ENCODE peak calls at places on chromosome 21, in nine cellular contexts. One of them, this sample, is unnamed.

GRCh38 chr21:32366191-32366590 is 26.6 kb downstream of the URB1 start:
- DNase-seq in left cardiac atrium: no peak
- DNase-seq in stimulated activated CD4-positive, alpha-beta T cell treated with anti-CD3 and anti-CD28 coated beads, Interleukin-1b, Interleukin-23, amount 100 ng/mL, for 48 hours: no peak
- DNase-seq in AG09319: no peak
- DNase-seq in NCI-H2029: no peak
- DNase-seq in kidney tubule cell: no peak
- DNase-seq in substantia nigra: no peak
- DNase-seq in Calu3: no peak
- DNase-seq in fibroblast of villous mesenchyme: no peak
- DNase-seq in this sample: no peak

GRCh38 chr21:37153935-37154350 is 80.9 kb downstream of the TTC3 start:
- DNase-seq in left cardiac atrium: no peak
- DNase-seq in stimulated activated CD4-positive, alpha-beta T cell treated with anti-CD3 and anti-CD28 coated beads, Interleukin-1b, Interleukin-23, amount 100 ng/mL, for 48 hours: no peak
- DNase-seq in AG09319: no peak
- DNase-seq in NCI-H2029: no peak
- DNase-seq in kidney tubule cell: no peak
- DNase-seq in substantia nigra: no peak
- DNase-seq in Calu3: no peak
- DNase-seq in fibroblast of villous mesenchyme: peak; percentile 98
- DNase-seq in this sample: no peak

GRCh38 chr21:45306832-45307571 is 19.3 kb upstream of the POFUT2 start:
- DNase-seq in left cardiac atrium: peak; percentile 90
- DNase-seq in stimulated activated CD4-positive, alpha-beta T cell treated with anti-CD3 and anti-CD28 coated beads, Interleukin-1b, Interleukin-23, amount 100 ng/mL, for 48 hours: no peak
- DNase-seq in AG09319: no peak
- DNase-seq in NCI-H2029: no peak
- DNase-seq in kidney tubule cell: peak; percentile 59
- DNase-seq in substantia nigra: peak; percentile 88
- DNase-seq in Calu3: peak; percentile 68
- DNase-seq in fibroblast of villous mesenchyme: peak; percentile 96
- DNase-seq in this sample: peak; percentile 86

GRCh38 chr21:41662761-41663160 is 104.1 kb downstream of the RIPK4 start:
- DNase-seq in left cardiac atrium: no peak
- DNase-seq in stimulated activated CD4-positive, alpha-beta T cell treated with anti-CD3 and anti-CD28 coated beads, Interleukin-1b, Interleukin-23, amount 100 ng/mL, for 48 hours: no peak
- DNase-seq in AG09319: no peak
- DNase-seq in NCI-H2029: no peak
- DNase-seq in kidney tubule cell: no peak
- DNase-seq in substantia nigra: no peak
- DNase-seq in Calu3: no peak
- DNase-seq in fibroblast of villous mesenchyme: no peak
- DNase-seq in this sample: no peak

GRCh38 chr21:32717851-32718316 is 9.9 kb downstream of the SYNJ1 start:
- DNase-seq in left cardiac atrium: no peak
- DNase-seq in stimulated activated CD4-positive, alpha-beta T cell treated with anti-CD3 and anti-CD28 coated beads, Interleukin-1b, Interleukin-23, amount 100 ng/mL, for 48 hours: no peak
- DNase-seq in AG09319: no peak
- DNase-seq in NCI-H2029: no peak
- DNase-seq in kidney tubule cell: peak; percentile 60
- DNase-seq in substantia nigra: no peak
- DNase-seq in Calu3: no peak
- DNase-seq in fibroblast of villous mesenchyme: peak; percentile 85
- DNase-seq in this sample: no peak

GRCh38 chr21:34983680-34984086 is 65.4 kb downstream of the RUNX1 start:
- DNase-seq in left cardiac atrium: no peak
- DNase-seq in stimulated activated CD4-positive, alpha-beta T cell treated with anti-CD3 and anti-CD28 coated beads, Interleukin-1b, Interleukin-23, amount 100 ng/mL, for 48 hours: peak; percentile 80
- DNase-seq in AG09319: no peak
- DNase-seq in NCI-H2029: no peak
- DNase-seq in kidney tubule cell: peak; percentile 85
- DNase-seq in substantia nigra: no peak
- DNase-seq in Calu3: no peak
- DNase-seq in fibroblast of villous mesenchyme: no peak
- DNase-seq in this sample: no peak

GRCh38 chr21:39660191-39660590 is 47.5 kb downstream of the B3GALT5 start:
- DNase-seq in left cardiac atrium: peak; percentile 53
- DNase-seq in stimulated activated CD4-positive, alpha-beta T cell treated with anti-CD3 and anti-CD28 coated beads, Interleukin-1b, Interleukin-23, amount 100 ng/mL, for 48 hours: no peak
- DNase-seq in AG09319: no peak
- DNase-seq in NCI-H2029: peak; percentile 96
- DNase-seq in kidney tubule cell: no peak
- DNase-seq in substantia nigra: peak; percentile 17
- DNase-seq in Calu3: no peak
- DNase-seq in fibroblast of villous mesenchyme: peak; percentile 83
- DNase-seq in this sample: peak; percentile 35

GRCh38 chr21:42973309-42973990 is 912 bp upstream of the PKNOX1 start:
- DNase-seq in left cardiac atrium: no peak
- DNase-seq in stimulated activated CD4-positive, alpha-beta T cell treated with anti-CD3 and anti-CD28 coated beads, Interleukin-1b, Interleukin-23, amount 100 ng/mL, for 48 hours: peak; percentile 5
- DNase-seq in AG09319: no peak
- DNase-seq in NCI-H2029: no peak
- DNase-seq in kidney tubule cell: no peak
- DNase-seq in substantia nigra: no peak
- DNase-seq in Calu3: no peak
- DNase-seq in fibroblast of villous mesenchyme: no peak
- DNase-seq in this sample: no peak

GRCh38 chr21:35303085-35303484 is 254.0 kb upstream of the RUNX1 start:
- DNase-seq in left cardiac atrium: no peak
- DNase-seq in stimulated activated CD4-positive, alpha-beta T cell treated with anti-CD3 and anti-CD28 coated beads, Interleukin-1b, Interleukin-23, amount 100 ng/mL, for 48 hours: no peak
- DNase-seq in AG09319: no peak
- DNase-seq in NCI-H2029: peak; percentile 7
- DNase-seq in kidney tubule cell: peak; percentile 97
- DNase-seq in substantia nigra: no peak
- DNase-seq in Calu3: no peak
- DNase-seq in fibroblast of villous mesenchyme: peak; percentile 89
- DNase-seq in this sample: no peak

GRCh38 chr21:27700974-27701614 is 734.2 kb upstream of the ADAMTS5 start:
- DNase-seq in left cardiac atrium: peak; percentile 89
- DNase-seq in stimulated activated CD4-positive, alpha-beta T cell treated with anti-CD3 and anti-CD28 coated beads, Interleukin-1b, Interleukin-23, amount 100 ng/mL, for 48 hours: peak; percentile 57
- DNase-seq in AG09319: peak; percentile 71
- DNase-seq in NCI-H2029: no peak
- DNase-seq in kidney tubule cell: peak; percentile 87
- DNase-seq in substantia nigra: peak; percentile 76
- DNase-seq in Calu3: peak; percentile 77
- DNase-seq in fibroblast of villous mesenchyme: peak; percentile 90
- DNase-seq in this sample: peak; percentile 83

GRCh38 chr21:45568383-45568782 is 26.1 kb upstream of the SLC19A1 start:
- DNase-seq in left cardiac atrium: no peak
- DNase-seq in stimulated activated CD4-positive, alpha-beta T cell treated with anti-CD3 and anti-CD28 coated beads, Interleukin-1b, Interleukin-23, amount 100 ng/mL, for 48 hours: no peak
- DNase-seq in AG09319: no peak
- DNase-seq in NCI-H2029: no peak
- DNase-seq in kidney tubule cell: no peak
- DNase-seq in substantia nigra: no peak
- DNase-seq in Calu3: no peak
- DNase-seq in fibroblast of villous mesenchyme: peak; percentile 46
- DNase-seq in this sample: no peak

GRCh38 chr21:28822882-28823335 is 169.8 kb downstream of the LTN1 start:
- DNase-seq in left cardiac atrium: no peak
- DNase-seq in stimulated activated CD4-positive, alpha-beta T cell treated with anti-CD3 and anti-CD28 coated beads, Interleukin-1b, Interleukin-23, amount 100 ng/mL, for 48 hours: no peak
- DNase-seq in AG09319: peak; percentile 43
- DNase-seq in NCI-H2029: no peak
- DNase-seq in kidney tubule cell: peak; percentile 3
- DNase-seq in substantia nigra: no peak
- DNase-seq in Calu3: no peak
- DNase-seq in fibroblast of villous mesenchyme: peak; percentile 94
- DNase-seq in this sample: no peak

GRCh38 chr21:45074818-45075605 is 632 bp downstream of the ADARB1 start:
- DNase-seq in left cardiac atrium: no peak
- DNase-seq in stimulated activated CD4-positive, alpha-beta T cell treated with anti-CD3 and anti-CD28 coated beads, Interleukin-1b, Interleukin-23, amount 100 ng/mL, for 48 hours: peak; percentile 33
- DNase-seq in AG09319: no peak
- DNase-seq in NCI-H2029: no peak
- DNase-seq in kidney tubule cell: peak; percentile 53
- DNase-seq in substantia nigra: peak; percentile 58
- DNase-seq in Calu3: peak; percentile 21
- DNase-seq in fibroblast of villous mesenchyme: peak; percentile 43
- DNase-seq in this sample: no peak

GRCh38 chr21:31446206-31446900 is 102.3 kb upstream of the TIAM1 start:
- DNase-seq in left cardiac atrium: no peak
- DNase-seq in stimulated activated CD4-positive, alpha-beta T cell treated with anti-CD3 and anti-CD28 coated beads, Interleukin-1b, Interleukin-23, amount 100 ng/mL, for 48 hours: no peak
- DNase-seq in AG09319: no peak
- DNase-seq in NCI-H2029: no peak
- DNase-seq in kidney tubule cell: no peak
- DNase-seq in substantia nigra: no peak
- DNase-seq in Calu3: no peak
- DNase-seq in fibroblast of villous mesenchyme: no peak
- DNase-seq in this sample: no peak

GRCh38 chr21:35953570-35953969 is 106.8 kb downstream of the SETD4 start:
- DNase-seq in left cardiac atrium: no peak
- DNase-seq in stimulated activated CD4-positive, alpha-beta T cell treated with anti-CD3 and anti-CD28 coated beads, Interleukin-1b, Interleukin-23, amount 100 ng/mL, for 48 hours: no peak
- DNase-seq in AG09319: no peak
- DNase-seq in NCI-H2029: peak; percentile 18
- DNase-seq in kidney tubule cell: peak; percentile 24
- DNase-seq in substantia nigra: no peak
- DNase-seq in Calu3: no peak
- DNase-seq in fibroblast of villous mesenchyme: no peak
- DNase-seq in this sample: no peak

GRCh38 chr21:42218836-42219605 is at the start of gene ABCG1:
- DNase-seq in left cardiac atrium: peak; percentile 44
- DNase-seq in stimulated activated CD4-positive, alpha-beta T cell treated with anti-CD3 and anti-CD28 coated beads, Interleukin-1b, Interleukin-23, amount 100 ng/mL, for 48 hours: peak; percentile 34
- DNase-seq in AG09319: no peak
- DNase-seq in NCI-H2029: peak; percentile 34
- DNase-seq in kidney tubule cell: no peak
- DNase-seq in substantia nigra: peak; percentile 83
- DNase-seq in Calu3: peak; percentile 24
- DNase-seq in fibroblast of villous mesenchyme: no peak
- DNase-seq in this sample: peak; percentile 54

GRCh38 chr21:43318841-43319781 is 107.8 kb downstream of the SIK1 start:
- DNase-seq in left cardiac atrium: peak; percentile 62
- DNase-seq in stimulated activated CD4-positive, alpha-beta T cell treated with anti-CD3 and anti-CD28 coated beads, Interleukin-1b, Interleukin-23, amount 100 ng/mL, for 48 hours: no peak
- DNase-seq in AG09319: no peak
- DNase-seq in NCI-H2029: no peak
- DNase-seq in kidney tubule cell: no peak
- DNase-seq in substantia nigra: peak; percentile 46
- DNase-seq in Calu3: no peak
- DNase-seq in fibroblast of villous mesenchyme: peak; percentile 74
- DNase-seq in this sample: no peak

GRCh38 chr21:36994501-36995189 is 11.9 kb upstream of the RIPPLY3 start:
- DNase-seq in left cardiac atrium: no peak
- DNase-seq in stimulated activated CD4-positive, alpha-beta T cell treated with anti-CD3 and anti-CD28 coated beads, Interleukin-1b, Interleukin-23, amount 100 ng/mL, for 48 hours: peak; percentile 52
- DNase-seq in AG09319: no peak
- DNase-seq in NCI-H2029: no peak
- DNase-seq in kidney tubule cell: peak; percentile 38
- DNase-seq in substantia nigra: no peak
- DNase-seq in Calu3: no peak
- DNase-seq in fibroblast of villous mesenchyme: no peak
- DNase-seq in this sample: no peak

GRCh38 chr21:36613064-36613463 is 85.9 kb upstream of the SIM2 start:
- DNase-seq in left cardiac atrium: no peak
- DNase-seq in stimulated activated CD4-positive, alpha-beta T cell treated with anti-CD3 and anti-CD28 coated beads, Interleukin-1b, Interleukin-23, amount 100 ng/mL, for 48 hours: no peak
- DNase-seq in AG09319: no peak
- DNase-seq in NCI-H2029: no peak
- DNase-seq in kidney tubule cell: peak; percentile 40
- DNase-seq in substantia nigra: no peak
- DNase-seq in Calu3: no peak
- DNase-seq in fibroblast of villous mesenchyme: no peak
- DNase-seq in this sample: no peak

GRCh38 chr21:42149656-42150457 is 69.1 kb upstream of the ABCG1 start:
- DNase-seq in left cardiac atrium: no peak
- DNase-seq in stimulated activated CD4-positive, alpha-beta T cell treated with anti-CD3 and anti-CD28 coated beads, Interleukin-1b, Interleukin-23, amount 100 ng/mL, for 48 hours: no peak
- DNase-seq in AG09319: no peak
- DNase-seq in NCI-H2029: no peak
- DNase-seq in kidney tubule cell: no peak
- DNase-seq in substantia nigra: no peak
- DNase-seq in Calu3: no peak
- DNase-seq in fibroblast of villous mesenchyme: no peak
- DNase-seq in this sample: no peak

GRCh38 chr21:25107708-25108107 is 499.6 kb downstream of the MRPL39 start:
- DNase-seq in left cardiac atrium: no peak
- DNase-seq in stimulated activated CD4-positive, alpha-beta T cell treated with anti-CD3 and anti-CD28 coated beads, Interleukin-1b, Interleukin-23, amount 100 ng/mL, for 48 hours: no peak
- DNase-seq in AG09319: peak; percentile 7
- DNase-seq in NCI-H2029: no peak
- DNase-seq in kidney tubule cell: peak; percentile 90
- DNase-seq in substantia nigra: no peak
- DNase-seq in Calu3: no peak
- DNase-seq in fibroblast of villous mesenchyme: peak; percentile 4
- DNase-seq in this sample: no peak

GRCh38 chr21:25964009-25964408 is 206.6 kb downstream of the APP start:
- DNase-seq in left cardiac atrium: no peak
- DNase-seq in stimulated activated CD4-positive, alpha-beta T cell treated with anti-CD3 and anti-CD28 coated beads, Interleukin-1b, Interleukin-23, amount 100 ng/mL, for 48 hours: no peak
- DNase-seq in AG09319: no peak
- DNase-seq in NCI-H2029: no peak
- DNase-seq in kidney tubule cell: peak; percentile 58
- DNase-seq in substantia nigra: no peak
- DNase-seq in Calu3: no peak
- DNase-seq in fibroblast of villous mesenchyme: no peak
- DNase-seq in this sample: no peak

GRCh38 chr21:34595457-34595856 is 19.5 kb downstream of the RCAN1 start:
- DNase-seq in left cardiac atrium: no peak
- DNase-seq in stimulated activated CD4-positive, alpha-beta T cell treated with anti-CD3 and anti-CD28 coated beads, Interleukin-1b, Interleukin-23, amount 100 ng/mL, for 48 hours: no peak
- DNase-seq in AG09319: no peak
- DNase-seq in NCI-H2029: no peak
- DNase-seq in kidney tubule cell: peak; percentile 8
- DNase-seq in substantia nigra: peak; percentile 66
- DNase-seq in Calu3: no peak
- DNase-seq in fibroblast of villous mesenchyme: no peak
- DNase-seq in this sample: no peak

GRCh38 chr21:26164311-26164710 is 6.3 kb downstream of the APP start:
- DNase-seq in left cardiac atrium: no peak
- DNase-seq in stimulated activated CD4-positive, alpha-beta T cell treated with anti-CD3 and anti-CD28 coated beads, Interleukin-1b, Interleukin-23, amount 100 ng/mL, for 48 hours: no peak
- DNase-seq in AG09319: no peak
- DNase-seq in NCI-H2029: no peak
- DNase-seq in kidney tubule cell: peak; percentile 81
- DNase-seq in substantia nigra: peak; percentile 20
- DNase-seq in Calu3: peak; percentile 34
- DNase-seq in fibroblast of villous mesenchyme: no peak
- DNase-seq in this sample: no peak

GRCh38 chr21:45262041-45262581 is 25.6 kb downstream of the POFUT2 start:
- DNase-seq in left cardiac atrium: no peak
- DNase-seq in stimulated activated CD4-positive, alpha-beta T cell treated with anti-CD3 and anti-CD28 coated beads, Interleukin-1b, Interleukin-23, amount 100 ng/mL, for 48 hours: no peak
- DNase-seq in AG09319: no peak
- DNase-seq in NCI-H2029: no peak
- DNase-seq in kidney tubule cell: no peak
- DNase-seq in substantia nigra: no peak
- DNase-seq in Calu3: no peak
- DNase-seq in fibroblast of villous mesenchyme: no peak
- DNase-seq in this sample: no peak

GRCh38 chr21:14523234-14523633 is 22.9 kb downstream of the SAMSN1 start:
- DNase-seq in left cardiac atrium: no peak
- DNase-seq in stimulated activated CD4-positive, alpha-beta T cell treated with anti-CD3 and anti-CD28 coated beads, Interleukin-1b, Interleukin-23, amount 100 ng/mL, for 48 hours: peak; percentile 48
- DNase-seq in AG09319: no peak
- DNase-seq in NCI-H2029: no peak
- DNase-seq in kidney tubule cell: peak; percentile 9
- DNase-seq in substantia nigra: no peak
- DNase-seq in Calu3: no peak
- DNase-seq in fibroblast of villous mesenchyme: no peak
- DNase-seq in this sample: no peak

GRCh38 chr21:36454079-36454478 is 25.8 kb downstream of the CLDN14 start:
- DNase-seq in left cardiac atrium: no peak
- DNase-seq in stimulated activated CD4-positive, alpha-beta T cell treated with anti-CD3 and anti-CD28 coated beads, Interleukin-1b, Interleukin-23, amount 100 ng/mL, for 48 hours: no peak
- DNase-seq in AG09319: no peak
- DNase-seq in NCI-H2029: no peak
- DNase-seq in kidney tubule cell: peak; percentile 73
- DNase-seq in substantia nigra: no peak
- DNase-seq in Calu3: peak; percentile 40
- DNase-seq in fibroblast of villous mesenchyme: no peak
- DNase-seq in this sample: no peak

GRCh38 chr21:42079939-42080787 is 9.0 kb downstream of the UMODL1 start:
- DNase-seq in left cardiac atrium: no peak
- DNase-seq in stimulated activated CD4-positive, alpha-beta T cell treated with anti-CD3 and anti-CD28 coated beads, Interleukin-1b, Interleukin-23, amount 100 ng/mL, for 48 hours: no peak
- DNase-seq in AG09319: no peak
- DNase-seq in NCI-H2029: no peak
- DNase-seq in kidney tubule cell: no peak
- DNase-seq in substantia nigra: no peak
- DNase-seq in Calu3: no peak
- DNase-seq in fibroblast of villous mesenchyme: no peak
- DNase-seq in this sample: no peak

GRCh38 chr21:45448810-45449657 is 44.1 kb downstream of the COL18A1 start:
- DNase-seq in left cardiac atrium: peak; percentile 21
- DNase-seq in stimulated activated CD4-positive, alpha-beta T cell treated with anti-CD3 and anti-CD28 coated beads, Interleukin-1b, Interleukin-23, amount 100 ng/mL, for 48 hours: no peak
- DNase-seq in AG09319: no peak
- DNase-seq in NCI-H2029: no peak
- DNase-seq in kidney tubule cell: no peak
- DNase-seq in substantia nigra: peak; percentile 33
- DNase-seq in Calu3: no peak
- DNase-seq in fibroblast of villous mesenchyme: no peak
- DNase-seq in this sample: no peak

GRCh38 chr21:36321325-36322082 is 1.5 kb downstream of the MORC3 start:
- DNase-seq in left cardiac atrium: no peak
- DNase-seq in stimulated activated CD4-positive, alpha-beta T cell treated with anti-CD3 and anti-CD28 coated beads, Interleukin-1b, Interleukin-23, amount 100 ng/mL, for 48 hours: no peak
- DNase-seq in AG09319: no peak
- DNase-seq in NCI-H2029: peak; percentile 54
- DNase-seq in kidney tubule cell: peak; percentile 38
- DNase-seq in substantia nigra: peak; percentile 20
- DNase-seq in Calu3: no peak
- DNase-seq in fibroblast of villous mesenchyme: peak; percentile 27
- DNase-seq in this sample: no peak

GRCh38 chr21:46077674-46078101 is 20.2 kb upstream of the COL6A2 start:
- DNase-seq in left cardiac atrium: no peak
- DNase-seq in stimulated activated CD4-positive, alpha-beta T cell treated with anti-CD3 and anti-CD28 coated beads, Interleukin-1b, Interleukin-23, amount 100 ng/mL, for 48 hours: no peak
- DNase-seq in AG09319: no peak
- DNase-seq in NCI-H2029: no peak
- DNase-seq in kidney tubule cell: no peak
- DNase-seq in substantia nigra: no peak
- DNase-seq in Calu3: no peak
- DNase-seq in fibroblast of villous mesenchyme: no peak
- DNase-seq in this sample: no peak